ENCODE peak calls at places on chromosomes 7 and 10, in eight cellular contexts. M is stimulated activated CD8-positive, alpha-beta memory T cell treated with anti-CD3 and anti-CD28 coated beads, Interleukin-12 subunit alpha, Interleukin-12 subunit beta, amount 100 ng/mL, for 1 hour; F is Ammon's horn; X is activated CD4-positive, alpha-beta T cell treated with anti-CD3 and anti-CD28 coated beads for 1 hour; P is upper lobe of right lung; Z is body of pancreas; A is B cell; L is hypothalamus. B is an unnamed sample.

GRCh38 chr7:121157885-121158590 is 169.5 kb downstream of the CPED1 start:
- DNase-seq in M (no peak), F (no peak), X (no peak), P (no peak), Z (peak; percentile 57), A (no peak), L (no peak), B (no peak)

GRCh38 chr10:5561704-5562645 is 37.2 kb downstream of the CALML3 start:
- DNase-seq in M (no peak), F (no peak), X (no peak), P (peak; percentile 47), Z (no peak), A (no peak), L (no peak), B (no peak)

GRCh38 chr7:69104023-69104422 is 494.3 kb upstream of the AUTS2 start:
- DNase-seq in M (no peak), F (no peak), X (no peak), P (no peak), Z (no peak), A (no peak), L (no peak), B (no peak)

GRCh38 chr7:87060288-87060537 is 759 bp upstream of the ELAPOR2 start:
- DNase-seq in M (no peak), F (no peak), X (no peak), P (no peak), Z (no peak), A (no peak), L (no peak), B (no peak)

GRCh38 chr7:99997545-99998137 is 17.8 kb upstream of the ZKSCAN1 start:
- DNase-seq in M (peak; percentile 45), F (no peak), X (peak; percentile 61), P (peak; percentile 76), Z (peak; percentile 49), A (peak; percentile 65), L (peak; percentile 45), B (peak; percentile 68)

GRCh38 chr7:51023547-51023946 is 240.9 kb upstream of the GRB10 start:
- DNase-seq in M (no peak), F (no peak), X (no peak), P (peak; percentile 45), Z (no peak), A (peak; percentile 10), L (no peak), B (no peak)

GRCh38 chr7:47389923-47390630 is 191.8 kb downstream of the TNS3 start:
- DNase-seq in M (no peak), F (no peak), X (no peak), P (peak; percentile 18), Z (no peak), A (no peak), L (no peak), B (no peak)

GRCh38 chr7:24756989-24757798 is at the start of gene GSDME:
- DNase-seq in M (no peak), F (peak; percentile 78), X (no peak), P (peak; percentile 81), Z (peak; percentile 44), A (no peak), L (peak; percentile 79), B (peak; percentile 58)

GRCh38 chr10:132592790-132593788 is 55.5 kb downstream of the INPP5A start:
- DNase-seq in M (no peak), F (no peak), X (no peak), P (no peak), Z (no peak), A (peak; percentile 64), L (no peak), B (peak; percentile 74)

GRCh38 chr10:100913470-100913865 is 705 bp downstream of the SLF2 start:
- DNase-seq in M (no peak), F (no peak), X (no peak), P (no peak), Z (no peak), A (no peak), L (no peak), B (no peak)

GRCh38 chr10:14244147-14244546 is 86.6 kb downstream of the FRMD4A start:
- DNase-seq in M (no peak), F (no peak), X (no peak), P (no peak), Z (no peak), A (no peak), L (no peak), B (no peak)

GRCh38 chr10:130244928-130245495 is 108.8 kb downstream of the GLRX3 start:
- DNase-seq in M (no peak), F (no peak), X (no peak), P (peak; percentile 37), Z (no peak), A (no peak), L (no peak), B (no peak)

GRCh38 chr10:114220281-114220680 is 18.8 kb upstream of the VWA2 start:
- DNase-seq in M (no peak), F (no peak), X (no peak), P (no peak), Z (no peak), A (no peak), L (no peak), B (no peak)

GRCh38 chr7:105656922-105657521 is 75.7 kb upstream of the EFCAB10 start:
- DNase-seq in M (peak; percentile 62), F (no peak), X (peak; percentile 47), P (no peak), Z (peak; percentile 60), A (peak; percentile 75), L (no peak), B (peak; percentile 79)

GRCh38 chr7:47080816-47081215 is 501.1 kb downstream of the TNS3 start:
- DNase-seq in M (no peak), F (no peak), X (no peak), P (no peak), Z (no peak), A (no peak), L (no peak), B (no peak)

GRCh38 chr7:461453-462172 is 58.0 kb downstream of the PDGFA start:
- DNase-seq in M (no peak), F (no peak), X (no peak), P (peak; percentile 63), Z (no peak), A (no peak), L (no peak), B (no peak)

GRCh38 chr7:157991761-157992160 is 595.9 kb downstream of the PTPRN2 start:
- DNase-seq in M (no peak), F (no peak), X (no peak), P (peak; percentile 29), Z (no peak), A (no peak), L (no peak), B (no peak)

GRCh38 chr10:127880557-127880956 is 12.2 kb downstream of the CLRN3 start:
- DNase-seq in M (no peak), F (peak; percentile 70), X (no peak), P (no peak), Z (no peak), A (no peak), L (no peak), B (no peak)

GRCh38 chr7:121329460-121330052 is 756 bp downstream of the WNT16 start:
- DNase-seq in M (no peak), F (no peak), X (no peak), P (peak; percentile 64), Z (peak; percentile 25), A (peak; percentile 49), L (peak; percentile 5), B (peak; percentile 24)

GRCh38 chr10:69638642-69639041 is 8.6 kb downstream of the FAM241B start:
- DNase-seq in M (no peak), F (no peak), X (no peak), P (no peak), Z (no peak), A (no peak), L (no peak), B (no peak)

GRCh38 chr10:43208147-43209063 is 58.5 kb downstream of the RASGEF1A start:
- DNase-seq in M (no peak), F (no peak), X (peak; percentile 5), P (peak; percentile 58), Z (peak; percentile 8), A (peak; percentile 32), L (no peak), B (no peak)

GRCh38 chr10:5563237-5563961 is 38.6 kb downstream of the CALML3 start:
- DNase-seq in M (no peak), F (no peak), X (no peak), P (peak; percentile 55), Z (no peak), A (no peak), L (no peak), B (no peak)

GRCh38 chr10:3357729-3358128 is 185.1 kb upstream of the PITRM1 start:
- DNase-seq in M (no peak), F (no peak), X (no peak), P (no peak), Z (no peak), A (no peak), L (no peak), B (no peak)

GRCh38 chr10:78861456-78862327 is 207.1 kb upstream of the ZMIZ1 start:
- DNase-seq in M (no peak), F (no peak), X (no peak), P (no peak), Z (no peak), A (no peak), L (no peak), B (no peak)

GRCh38 chr7:20642171-20642570 is 26.7 kb downstream of the ABCB5 start:
- DNase-seq in M (no peak), F (no peak), X (no peak), P (no peak), Z (no peak), A (no peak), L (no peak), B (no peak)

GRCh38 chr7:25850730-25851129 is 301.3 kb upstream of the NFE2L3 start:
- DNase-seq in M (no peak), F (no peak), X (no peak), P (no peak), Z (no peak), A (no peak), L (no peak), B (no peak)

GRCh38 chr10:96536129-96536528 is 22.4 kb upstream of the TLL2 start:
- DNase-seq in M (no peak), F (no peak), X (no peak), P (no peak), Z (no peak), A (no peak), L (no peak), B (no peak)

GRCh38 chr10:8331387-8331786 is 276.9 kb downstream of the GATA3 start:
- DNase-seq in M (no peak), F (no peak), X (no peak), P (no peak), Z (no peak), A (no peak), L (no peak), B (no peak)

B was measured in germinal center.